ENCODE peak calls at places on chromosomes 2 and 18, in ten cellular contexts. T, H, N, L, X, J, V, K, C and E are unnamed samples.
A peak's percentile ranks its signal among the peaks of the same experiment; 100 is the strongest.

GRCh38 chr18:36711813-36712444 is 116.9 kb downstream of the TPGS2 start:
- DNase-seq in T (no peak), H (no peak), N (peak; percentile 64), L (peak; percentile 74), X (peak; percentile 56), J (peak; percentile 87), V (no peak), K (peak; percentile 60), C (no peak), E (no peak)

GRCh38 chr2:11080253-11081115 is 74.8 kb upstream of the SLC66A3 start:
- DNase-seq in T (no peak), H (no peak), N (no peak), L (no peak), X (no peak), J (no peak), V (no peak), K (no peak), C (no peak), E (no peak)

GRCh38 chr2:197378494-197378972 is 56.3 kb downstream of the SF3B1 start:
- DNase-seq in T (peak; percentile 59), H (no peak), N (peak; percentile 66), L (peak; percentile 25), X (no peak), J (peak; percentile 18), V (peak; percentile 39), K (peak; percentile 62), C (no peak), E (peak; percentile 63)

GRCh38 chr2:208781166-208781565 is 374.6 kb downstream of the PTH2R start:
- DNase-seq in T (no peak), H (no peak), N (no peak), L (no peak), X (no peak), J (no peak), V (no peak), K (no peak), C (no peak), E (no peak)

GRCh38 chr2:13114391-13114790 is 397.7 kb downstream of the TRIB2 start:
- DNase-seq in T (peak; percentile 38), H (no peak), N (peak; percentile 32), L (peak; percentile 27), X (no peak), J (peak; percentile 57), V (no peak), K (peak; percentile 75), C (no peak), E (no peak)

GRCh38 chr2:54508521-54508920 is 52.4 kb downstream of the SPTBN1 start:
- DNase-seq in T (no peak), H (no peak), N (no peak), L (no peak), X (no peak), J (no peak), V (no peak), K (no peak), C (no peak), E (no peak)

GRCh38 chr2:23464156-23464555 is 79.2 kb downstream of the KLHL29 start:
- DNase-seq in T (no peak), H (no peak), N (no peak), L (no peak), X (no peak), J (no peak), V (no peak), K (no peak), C (no peak), E (no peak)

GRCh38 chr2:176175729-176176074 is 12.8 kb upstream of the HOXD1 start:
- DNase-seq in T (no peak), H (no peak), N (no peak), L (no peak), X (no peak), J (peak; percentile 38), V (no peak), K (no peak), C (no peak), E (no peak)

DNA sequence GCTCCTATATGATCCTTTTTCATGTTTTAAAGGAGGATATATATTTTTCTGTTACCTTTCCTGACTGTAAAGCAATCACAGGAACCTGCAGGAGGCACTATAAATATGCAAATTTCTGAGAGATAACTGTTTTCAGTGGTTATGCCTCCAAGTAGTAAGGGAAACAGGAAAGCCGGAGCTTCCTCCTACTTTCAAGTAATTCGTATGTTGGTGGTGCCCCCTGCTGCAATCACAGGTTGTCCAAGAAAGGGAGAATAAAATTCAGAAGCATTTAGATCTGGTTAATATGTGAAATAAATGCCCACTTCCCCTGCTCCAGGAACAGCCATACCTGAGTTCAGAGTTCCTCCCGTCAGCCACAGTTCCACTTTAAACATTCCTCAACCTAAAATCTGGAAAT is 12.0 kb upstream of the BCL11A start:
- DNase-seq in T (peak; percentile 9), H (no peak), N (peak; percentile 66), L (no peak), X (no peak), J (no peak), V (no peak), K (peak; percentile 24), C (no peak), E (no peak)
- H3K4me3 ChIP-seq in T (no peak overlapping the region), H (no peak overlapping the region), N (no peak overlapping the region), L (no peak overlapping the region), X (no peak overlapping the region), J (no peak overlapping the region), V (no peak overlapping the region), K (no peak overlapping the region), C (no peak overlapping the region), E (no peak overlapping the region)

GRCh38 chr2:25624635-25625034 is 48.7 kb downstream of the DTNB start:
- DNase-seq in T (no peak), H (no peak), N (no peak), L (no peak), X (no peak), J (no peak), V (no peak), K (no peak), C (no peak), E (no peak)
- H3K36me3 ChIP-seq in T (no peaks in the 10 kb centered on the region), H (no peaks in the 10 kb centered on the region), N (no peaks in the 10 kb centered on the region), L (peaks cover 12% of the 10 kb centered on the region), X (peaks cover 6% of the 10 kb centered on the region), J (no peaks in the 10 kb centered on the region), V (peaks cover 9% of the 10 kb centered on the region), K (peaks cover 4% of the 10 kb centered on the region), C (peaks cover 21% of the 10 kb centered on the region), E (peaks cover 4% of the 10 kb centered on the region)

GRCh38 chr18:24731981-24732380 is 271.5 kb downstream of the HRH4 start:
- DNase-seq in T (no peak), H (no peak), N (no peak), L (peak; percentile 93), X (no peak), J (no peak), V (no peak), K (no peak), C (no peak), E (no peak)

GRCh38 chr18:24727685-24728084 is 267.2 kb downstream of the HRH4 start:
- DNase-seq in T (no peak), H (no peak), N (no peak), L (no peak), X (no peak), J (no peak), V (no peak), K (no peak), C (no peak), E (no peak)

GRCh38 chr18:24731158-24731557 is 270.7 kb downstream of the HRH4 start:
- DNase-seq in T (no peak), H (no peak), N (no peak), L (peak; percentile 96), X (no peak), J (no peak), V (no peak), K (no peak), C (no peak), E (no peak)

GRCh38 chr18:24725644-24726043 is 265.2 kb downstream of the HRH4 start:
- DNase-seq in T (no peak), H (no peak), N (no peak), L (no peak), X (no peak), J (no peak), V (no peak), K (no peak), C (no peak), E (no peak)

GRCh38 chr18:24726727-24727539 is 266.5 kb downstream of the HRH4 start:
- DNase-seq in T (peak; percentile 78), H (no peak), N (peak; percentile 87), L (peak; percentile 61), X (peak; percentile 59), J (peak; percentile 40), V (peak; percentile 47), K (peak; percentile 48), C (no peak), E (peak; percentile 43)
- H3K4me3 ChIP-seq in T (no peak overlapping the region), H (no peak overlapping the region), N (no peak overlapping the region), L (no peak overlapping the region), X (peak overlapping the region; percentile 60), J (no peak overlapping the region), V (no peak overlapping the region), K (peak overlapping the region; percentile 26), C (peak overlapping the region; percentile 60), E (no peak overlapping the region)

GRCh38 chr2:189050110-189050712 is 76.0 kb downstream of the COL3A1 start:
- DNase-seq in T (no peak), H (no peak), N (no peak), L (no peak), X (no peak), J (no peak), V (no peak), K (no peak), C (no peak), E (no peak)
- H3K36me3 ChIP-seq in T (no peaks in the 10 kb centered on the region), H (no peaks in the 10 kb centered on the region), N (peaks cover 5% of the 10 kb centered on the region), L (peaks cover 3% of the 10 kb centered on the region), X (peaks cover 40% of the 10 kb centered on the region), J (peaks cover 73% of the 10 kb centered on the region), V (no peaks in the 10 kb centered on the region), K (no peaks in the 10 kb centered on the region), C (peaks cover 49% of the 10 kb centered on the region), E (no peaks in the 10 kb centered on the region)

DNA sequence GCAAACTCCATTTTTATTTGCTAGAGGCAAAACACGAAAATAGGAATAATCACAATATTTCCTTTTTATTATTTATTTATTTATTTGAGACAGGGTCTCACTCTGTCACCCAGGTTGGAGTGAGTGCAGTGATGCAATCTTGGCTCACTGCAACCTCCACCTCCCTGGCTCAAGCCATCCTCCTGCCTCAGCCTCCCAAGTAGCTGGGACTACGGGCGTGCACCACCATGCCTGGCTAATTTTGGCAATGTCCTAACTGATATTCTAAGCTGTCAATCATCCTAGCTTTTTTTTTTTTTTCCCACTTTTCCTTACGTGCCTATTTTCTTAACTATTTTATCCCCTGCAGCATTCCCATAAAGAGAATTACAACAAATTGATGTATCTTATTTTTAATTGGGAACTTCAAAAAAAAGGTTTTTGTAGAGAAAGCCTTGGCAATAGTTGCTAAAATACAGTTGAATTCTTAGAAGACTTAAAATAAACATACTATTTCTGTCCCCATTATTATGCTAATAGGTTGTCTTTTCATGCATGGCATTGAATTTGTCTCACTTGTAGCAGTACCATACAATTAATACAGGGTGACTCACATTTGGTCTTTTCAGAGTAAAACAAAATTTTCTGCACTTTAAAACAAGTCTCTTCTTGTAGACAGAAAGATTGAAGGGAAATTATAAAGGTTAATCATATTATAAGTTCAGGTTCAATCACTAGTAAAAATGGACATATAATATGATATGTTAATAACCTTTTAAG is 153.5 kb downstream of the SLC39A10 start:
- DNase-seq in T (no peak), H (no peak), N (no peak), L (no peak), X (no peak), J (no peak), V (no peak), K (no peak), C (no peak), E (no peak)
- H3K4me3 ChIP-seq in T (no peak overlapping the region), H (no peak overlapping the region), N (no peak overlapping the region), L (no peak overlapping the region), X (no peak overlapping the region), J (no peak overlapping the region), V (no peak overlapping the region), K (no peak overlapping the region), C (no peak overlapping the region), E (no peak overlapping the region)